ENCODE peak calls at places on chromosomes 6 and 20, in five cellular contexts. Z is fibroblast of the aortic adventitia, O is AG04450, I is mesendoderm, R is mammary epithelial cell. F is an unnamed sample.

GRCh38 chr6:63844287-63844686 is 208.7 kb downstream of the PHF3 start:
- DNase-seq in Z (peak; percentile 57), O (peak; percentile 81), I (no peak), R (peak; percentile 66), F (no peak)

GRCh38 chr6:9646346-9647042 is 768.4 kb downstream of the TFAP2A start:
- DNase-seq in Z (peak; percentile 94), O (no peak), I (peak; percentile 10), R (peak; percentile 54), F (peak; percentile 39)

GRCh38 chr20:13028001-13028400 is 19.2 kb downstream of the SPTLC3 start:
- DNase-seq in Z (peak; percentile 49), O (no peak), I (no peak), R (peak; percentile 65), F (no peak)

GRCh38 chr20:1227121-1227582 is 1.3 kb downstream of the RAD21L1 start:
- DNase-seq in Z (no peak), O (no peak), I (no peak), R (no peak), F (no peak)

GRCh38 chr6:17179246-17180073 is 77.6 kb downstream of the STMND1 start:
- DNase-seq in Z (peak; percentile 7), O (no peak), I (no peak), R (peak; percentile 82), F (no peak)

GRCh38 chr6:121695346-121695745 is 259.9 kb downstream of the GJA1 start:
- DNase-seq in Z (no peak), O (no peak), I (no peak), R (no peak), F (no peak)

GRCh38 chr20:37053230-37053950 is 42.4 kb downstream of the RBL1 start:
- DNase-seq in Z (no peak), O (no peak), I (no peak), R (no peak), F (no peak)

GRCh38 chr6:81998432-81998831 is 246.0 kb upstream of the TENT5A start:
- DNase-seq in Z (peak; percentile 56), O (no peak), I (no peak), R (peak; percentile 45), F (no peak)

GRCh38 chr6:11675610-11676009 is 103.0 kb downstream of the ADTRP start:
- DNase-seq in Z (peak; percentile 37), O (no peak), I (no peak), R (peak; percentile 42), F (no peak)

GRCh38 chr20:15163632-15164031 is 826.2 kb upstream of the FLRT3 start:
- DNase-seq in Z (no peak), O (no peak), I (no peak), R (no peak), F (no peak)

GRCh38 chr20:60206259-60206658 is 248.0 kb downstream of the CDH26 start:
- DNase-seq in Z (peak; percentile 36), O (peak; percentile 8), I (peak; percentile 88), R (peak; percentile 40), F (no peak)

GRCh38 chr6:69817358-69817757 is 20.5 kb upstream of the LMBRD1 start:
- DNase-seq in Z (no peak), O (no peak), I (no peak), R (no peak), F (no peak)

GRCh38 chr6:42978487-42978792 is 541 bp downstream of the PEX6 start:
- DNase-seq in Z (no peak), O (no peak), I (peak; percentile 42), R (no peak), F (no peak)

GRCh38 chr6:151630991-151631655 is 137.3 kb downstream of the CCDC170 start:
- DNase-seq in Z (no peak), O (no peak), I (no peak), R (no peak), F (no peak)

GRCh38 chr6:118146584-118146983 is 239.5 kb downstream of the SLC35F1 start:
- DNase-seq in Z (no peak), O (no peak), I (no peak), R (peak; percentile 21), F (no peak)

GRCh38 chr6:30883743-30884520 is at the start of gene DDR1:
- DNase-seq in Z (peak; percentile 56), O (no peak), I (peak; percentile 68), R (peak; percentile 89), F (no peak)

GRCh38 chr6:30885999-30886896 is 1.9 kb downstream of the DDR1 start:
- DNase-seq in Z (peak; percentile 39), O (peak; percentile 26), I (peak; percentile 94), R (peak; percentile 98), F (no peak)

GRCh38 chr6:30883476-30883742 is 910 bp upstream of the DDR1 start:
- DNase-seq in Z (no peak), O (no peak), I (no peak), R (no peak), F (no peak)

GRCh38 chr6:30885481-30885998 is 1.2 kb downstream of the DDR1 start:
- DNase-seq in Z (no peak), O (no peak), I (peak; percentile 48), R (peak; percentile 82), F (no peak)

DNA sequence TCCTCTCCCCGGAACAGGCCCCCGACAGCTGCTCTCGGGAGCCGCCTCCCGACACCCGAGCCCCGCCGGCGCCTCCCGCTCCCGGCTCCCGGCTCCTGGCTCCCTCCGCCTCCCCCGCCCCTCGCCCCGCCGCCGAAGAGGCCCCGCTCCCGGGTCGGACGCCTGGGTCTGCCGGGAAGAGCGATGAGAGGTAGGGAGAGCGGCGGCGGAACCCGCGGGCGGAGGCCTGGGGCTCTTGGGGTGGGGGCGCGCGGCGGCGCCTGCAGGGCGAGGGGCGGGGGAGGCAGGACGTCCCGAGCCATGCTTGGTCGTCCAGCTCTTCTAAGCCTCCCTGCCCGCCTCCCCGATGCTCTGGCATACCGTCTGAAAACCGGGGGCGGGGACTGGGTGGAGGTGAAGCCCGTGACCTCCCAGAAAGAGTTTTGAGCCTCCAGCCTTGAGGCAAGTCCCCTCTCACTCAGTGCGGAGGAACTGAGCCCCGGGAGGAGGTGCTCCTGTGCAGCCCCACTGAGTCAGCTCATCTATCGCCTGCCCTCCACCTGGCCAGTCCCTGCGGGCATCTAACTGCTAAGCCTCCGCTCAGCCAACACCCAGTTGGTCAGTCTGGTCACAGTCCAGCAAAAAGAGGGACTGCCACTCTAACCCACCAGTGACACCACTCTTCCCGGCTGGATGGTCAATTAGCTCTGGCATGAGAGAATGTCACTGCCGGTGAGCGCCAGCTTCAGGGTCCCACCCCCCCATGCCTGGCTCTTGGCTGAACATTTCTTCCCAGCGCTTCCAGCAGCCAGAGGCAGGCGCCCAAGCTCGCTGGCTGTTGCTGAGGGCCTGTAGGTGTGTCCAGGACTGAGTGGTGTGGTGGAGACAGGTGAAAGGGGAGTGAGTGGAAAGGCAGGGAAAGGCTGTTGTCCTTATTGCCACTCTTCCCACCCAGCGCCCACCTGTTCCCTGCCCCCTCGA is 482 bp downstream of the DDR1 start:
- DNase-seq in Z (no peak), O (no peak), I (peak; percentile 80), R (peak; percentile 78), F (no peak)
- H3K4me3 ChIP-seq in Z (peak overlapping the region; percentile 78), O (peak overlapping the region; percentile 83), I (peak overlapping the region; percentile 47), R (peak overlapping the region; percentile 60), F (peak overlapping the region; percentile 75)

GRCh38 chr6:137709424-137710281 is 157.4 kb upstream of the TNFAIP3 start:
- DNase-seq in Z (peak; percentile 83), O (no peak), I (no peak), R (peak; percentile 95), F (no peak)

GRCh38 chr6:137707038-137707589 is 159.9 kb upstream of the TNFAIP3 start:
- DNase-seq in Z (no peak), O (no peak), I (no peak), R (no peak), F (no peak)

GRCh38 chr6:137706065-137706422 is 161.0 kb upstream of the TNFAIP3 start:
- DNase-seq in Z (no peak), O (no peak), I (no peak), R (no peak), F (no peak)

GRCh38 chr6:137708481-137708880 is 158.6 kb upstream of the TNFAIP3 start:
- DNase-seq in Z (no peak), O (no peak), I (no peak), R (no peak), F (no peak)

DNA sequence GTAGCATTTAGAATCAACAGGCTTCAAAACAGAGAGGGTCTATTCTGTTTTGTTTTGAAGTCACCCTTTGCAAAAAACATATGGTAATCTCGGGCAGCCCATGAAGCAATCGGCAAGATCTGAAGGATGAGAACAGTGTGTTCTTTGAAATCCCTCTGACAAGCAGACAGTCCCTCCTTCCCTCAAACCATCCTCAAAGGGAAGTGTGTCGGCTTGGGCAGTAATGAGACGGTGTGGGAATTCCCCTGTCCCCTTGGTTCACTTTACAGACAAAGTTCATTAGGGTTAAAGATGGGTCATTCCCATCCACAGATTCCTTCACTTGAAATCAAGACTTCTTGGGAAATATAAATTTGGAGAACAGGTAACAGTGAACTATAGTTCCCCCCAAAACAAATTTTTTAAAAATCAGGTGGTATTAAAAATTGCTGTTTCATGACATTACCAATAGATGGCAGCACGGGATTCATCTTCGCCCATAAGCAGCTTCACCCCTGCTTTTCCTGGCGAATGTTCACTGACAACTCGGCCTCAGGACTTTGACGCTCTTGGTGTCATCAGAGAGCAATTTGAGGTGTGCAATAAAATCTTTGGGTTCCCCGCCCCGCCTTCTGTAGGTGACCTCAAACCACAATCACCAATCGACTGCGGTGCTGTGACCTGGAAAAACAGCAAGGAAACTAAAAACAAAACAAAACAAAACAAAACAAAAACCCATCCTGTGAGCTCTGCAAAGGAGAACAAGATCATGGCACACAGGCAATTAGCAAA is 159.3 kb upstream of the TNFAIP3 start:
- DNase-seq in Z (peak; percentile 88), O (peak; percentile 47), I (peak; percentile 81), R (peak; percentile 92), F (peak; percentile 42)
- H3K4me3 ChIP-seq in Z (no peak overlapping the region), O (no peak overlapping the region), I (no peak overlapping the region), R (no peak overlapping the region), F (no peak overlapping the region)

GRCh38 chr6:31930962-31931361 is 3.4 kb downstream of the C2 start:
- DNase-seq in Z (no peak), O (no peak), I (no peak), R (no peak), F (no peak)

GRCh38 chr6:31928672-31928939 is 1.1 kb downstream of the C2 start:
- DNase-seq in Z (no peak), O (no peak), I (no peak), R (no peak), F (no peak)

GRCh38 chr6:31922942-31923341 is 4.6 kb upstream of the C2 start:
- DNase-seq in Z (peak; percentile 29), O (no peak), I (peak; percentile 53), R (no peak), F (no peak)

GRCh38 chr6:31927868-31928671 is 553 bp downstream of the C2 start:
- DNase-seq in Z (no peak), O (no peak), I (no peak), R (no peak), F (no peak)

GRCh38 chr6:31927242-31927867 is at the start of gene C2:
- DNase-seq in Z (no peak), O (no peak), I (no peak), R (no peak), F (no peak)
- H3K4me3 ChIP-seq in Z (no peak within 1 kb of the TSS), O (no peak within 1 kb of the TSS), I (no peak within 1 kb of the TSS), R (no peak within 1 kb of the TSS), F (no peak within 1 kb of the TSS)

GRCh38 chr6:148596886-148597455 is 149.9 kb upstream of the UST start:
- DNase-seq in Z (no peak), O (no peak), I (no peak), R (no peak), F (no peak)

GRCh38 chr6:148602136-148602535 is 144.7 kb upstream of the UST start:
- DNase-seq in Z (no peak), O (no peak), I (no peak), R (no peak), F (no peak)

GRCh38 chr6:148595550-148595949 is 151.3 kb upstream of the UST start:
- DNase-seq in Z (peak; percentile 18), O (no peak), I (no peak), R (no peak), F (no peak)

GRCh38 chr6:148599967-148600426 is 146.8 kb upstream of the UST start:
- DNase-seq in Z (no peak), O (peak; percentile 26), I (peak; percentile 99), R (no peak), F (no peak)

GRCh38 chr6:148598690-148599089 is 148.1 kb upstream of the UST start:
- DNase-seq in Z (no peak), O (no peak), I (peak; percentile 47), R (no peak), F (no peak)
- H3K4me3 ChIP-seq in Z (no peak overlapping the region), O (no peak overlapping the region), I (no peak overlapping the region), R (no peak overlapping the region), F (no peak overlapping the region)

F was measured in retinal pigment epithelial cell.